ENCODE peak calls at places on chromosomes 12 and 14, in nine cellular contexts. I is PC-3; Y is effector memory CD4-positive, alpha-beta T cell; U is effector memory CD8-positive, alpha-beta T cell; M is H7; X is anterior cingulate cortex; F is dorsolateral prefrontal cortex; T is aorta; A is NCI-H345. Q is an unnamed sample.

GRCh38 chr14:76203086-76204001 is 51.6 kb downstream of the GPATCH2L start:
- DNase-seq in Y (no peak), T (peak; percentile 59), I (peak; percentile 88), F (no peak), U (no peak), M (no peak), X (no peak), A (no peak), Q (no peak)

GRCh38 chr12:12482150-12482761 is 80.4 kb downstream of the DUSP16 start:
- DNase-seq in M (no peak), A (no peak), I (no peak), F (no peak), Y (no peak), U (no peak), X (no peak), T (no peak), Q (no peak)

GRCh38 chr12:27179399-27180214 is 64.5 kb upstream of the STK38L start:
- DNase-seq in U (no peak), F (no peak), Y (no peak), T (no peak), A (no peak), X (no peak), M (no peak), I (peak; percentile 100), Q (no peak)

GRCh38 chr14:54606631-54607133 is 39.8 kb downstream of the SAMD4A start:
- DNase-seq in U (no peak), X (no peak), Y (no peak), F (no peak), A (no peak), I (peak; percentile 55), T (no peak), M (no peak), Q (no peak)

GRCh38 chr14:91169951-91170350 is 56.1 kb downstream of the DGLUCY start:
- DNase-seq in T (no peak), X (no peak), U (no peak), I (no peak), F (no peak), M (no peak), A (no peak), Y (no peak), Q (no peak)

GRCh38 chr12:50458606-50459005 is 46.2 kb upstream of the DIP2B start:
- DNase-seq in X (no peak), U (no peak), F (no peak), T (no peak), I (peak; percentile 48), A (no peak), M (no peak), Y (no peak), Q (no peak)

GRCh38 chr14:78972440-78972839 is 802.3 kb downstream of the NRXN3 start:
- DNase-seq in T (no peak), U (no peak), F (no peak), M (no peak), Y (no peak), X (no peak), A (no peak), I (no peak), Q (no peak)

GRCh38 chr12:19800884-19801283 is 361.6 kb downstream of the AEBP2 start:
- DNase-seq in A (no peak), F (no peak), M (no peak), X (no peak), I (peak; percentile 30), Y (no peak), U (no peak), T (no peak), Q (no peak)

GRCh38 chr12:118680361-118680963 is 300.9 kb upstream of the SRRM4 start:
- DNase-seq in A (no peak), I (no peak), U (no peak), T (no peak), F (no peak), X (no peak), M (peak; percentile 27), Y (no peak), Q (no peak)

GRCh38 chr14:23097786-23098185 is 2.5 kb downstream of the C14orf119 start:
- DNase-seq in U (no peak), M (no peak), X (no peak), T (peak; percentile 30), I (no peak), F (no peak), Y (no peak), A (no peak), Q (peak; percentile 48)

GRCh38 chr14:96001866-96002510 is 37.2 kb upstream of the C14orf132 start:
- DNase-seq in I (no peak), M (no peak), T (no peak), Y (no peak), F (no peak), U (no peak), X (no peak), A (peak; percentile 58), Q (no peak)

GRCh38 chr14:52117433-52117832 is 48.6 kb upstream of the NID2 start:
- DNase-seq in U (no peak), M (no peak), Y (no peak), I (no peak), T (no peak), X (no peak), F (no peak), A (no peak), Q (no peak)

GRCh38 chr12:125775507-125775906 is 710.3 kb downstream of the AACS start:
- DNase-seq in I (no peak), Y (no peak), X (no peak), A (no peak), F (no peak), M (no peak), T (no peak), U (no peak), Q (no peak)

GRCh38 chr14:104383931-104384775 is 195.4 kb upstream of the C14orf180 start:
- DNase-seq in A (peak; percentile 82), I (no peak), U (no peak), X (no peak), Y (no peak), M (peak; percentile 73), T (peak; percentile 55), F (no peak), Q (peak; percentile 74)

GRCh38 chr14:34051966-34052657 is 101.2 kb upstream of the EGLN3 start:
- DNase-seq in Y (no peak), A (no peak), U (no peak), I (peak; percentile 90), F (no peak), T (no peak), X (no peak), M (no peak), Q (no peak)

GRCh38 chr14:64118892-64119291 is 175.3 kb downstream of the ESR2 start:
- DNase-seq in M (no peak), X (no peak), T (no peak), A (no peak), I (peak; percentile 14), F (no peak), Y (no peak), U (no peak), Q (no peak)

GRCh38 chr14:34461334-34462131 is 507 bp downstream of the SPTSSA start:
- DNase-seq in A (peak; percentile 65), T (no peak), I (peak; percentile 56), X (peak; percentile 41), F (peak; percentile 27), Y (no peak), M (no peak), U (peak; percentile 10), Q (no peak)

GRCh38 chr12:23342407-23342806 is 607.1 kb downstream of the SOX5 start:
- DNase-seq in T (no peak), M (no peak), A (no peak), F (no peak), X (no peak), U (no peak), Y (no peak), I (no peak), Q (no peak)

GRCh38 chr12:19707948-19708409 is 268.7 kb downstream of the AEBP2 start:
- DNase-seq in X (no peak), A (no peak), M (no peak), T (no peak), Y (no peak), U (no peak), I (peak; percentile 49), F (no peak), Q (no peak)

GRCh38 chr12:48816148-48816854 is 2.0 kb upstream of the CACNB3 start:
- DNase-seq in U (no peak), M (no peak), A (no peak), Y (no peak), X (no peak), T (no peak), F (no peak), I (peak; percentile 41), Q (no peak)

GRCh38 chr12:630656-631632 is 32.3 kb downstream of the NINJ2 start:
- DNase-seq in U (no peak), A (no peak), F (no peak), T (peak; percentile 85), I (no peak), Y (peak; percentile 63), X (no peak), M (peak; percentile 88), Q (peak; percentile 96)

GRCh38 chr14:86087377-86087776 is 557.4 kb downstream of the FLRT2 start:
- DNase-seq in M (no peak), A (peak; percentile 32), X (no peak), F (no peak), T (no peak), Y (no peak), U (no peak), I (no peak), Q (no peak)

GRCh38 chr12:113978080-113978479 is 12.0 kb upstream of the RBM19 start:
- DNase-seq in A (no peak), T (peak; percentile 40), X (no peak), M (no peak), Y (no peak), I (no peak), F (no peak), U (no peak), Q (no peak)

GRCh38 chr14:85131523-85131922 is 398.4 kb upstream of the FLRT2 start:
- DNase-seq in U (no peak), T (no peak), F (no peak), X (no peak), M (peak; percentile 6), A (no peak), Y (no peak), I (peak; percentile 28), Q (no peak)

GRCh38 chr14:91298576-91298975 is 54.1 kb upstream of the GPR68 start:
- DNase-seq in I (no peak), U (no peak), M (no peak), F (no peak), T (no peak), X (no peak), A (no peak), Y (no peak), Q (no peak)